ENCODE peak calls at places on chromosomes 7 and 10, in seven cellular contexts. D, S, H, C, R, W and P are unnamed samples.

GRCh38 chr10:92688927-92689662 is 660 bp upstream of the HHEX start:
- DNase-seq in D (peak; percentile 63), S (peak; percentile 20), H (peak; percentile 45), C (no peak), R (peak; percentile 70), W (no peak), P (peak; percentile 34)

GRCh38 chr7:12162420-12163113 is 48.5 kb upstream of the TMEM106B start:
- DNase-seq in D (no peak), S (peak; percentile 90), H (peak; percentile 8), C (no peak), R (no peak), W (no peak), P (no peak)

GRCh38 chr7:30382607-30383006 is 96.0 kb downstream of the NOD1 start:
- DNase-seq in D (no peak), S (no peak), H (no peak), C (no peak), R (no peak), W (no peak), P (no peak)

GRCh38 chr7:130409722-130410072 is 29.4 kb downstream of the CPA1 start:
- DNase-seq in D (no peak), S (no peak), H (peak; percentile 31), C (no peak), R (no peak), W (no peak), P (no peak)

GRCh38 chr7:151459726-151460473 is 20.0 kb upstream of the CRYGN start:
- DNase-seq in D (peak; percentile 57), S (peak; percentile 92), H (peak; percentile 89), C (peak; percentile 57), R (peak; percentile 75), W (no peak), P (peak; percentile 91)

GRCh38 chr10:113004219-113004618 is 54.2 kb downstream of the TCF7L2 start:
- DNase-seq in D (no peak), S (no peak), H (no peak), C (no peak), R (no peak), W (no peak), P (no peak)

GRCh38 chr10:70835895-70836294 is 20.1 kb downstream of the SGPL1 start:
- DNase-seq in D (no peak), S (no peak), H (peak; percentile 75), C (no peak), R (no peak), W (no peak), P (no peak)

GRCh38 chr10:46294641-46295230 is 7.9 kb downstream of the ANTXRL start:
- DNase-seq in D (no peak), S (no peak), H (no peak), C (no peak), R (no peak), W (no peak), P (no peak)

GRCh38 chr7:104980969-104981670 is 32.9 kb upstream of the KMT2E start:
- DNase-seq in D (peak; percentile 77), S (peak; percentile 79), H (peak; percentile 84), C (peak; percentile 54), R (peak; percentile 86), W (peak; percentile 79), P (peak; percentile 81)

GRCh38 chr7:1558841-1559625 is 3.0 kb upstream of the TMEM184A start:
- DNase-seq in D (no peak), S (peak; percentile 66), H (no peak), C (no peak), R (no peak), W (no peak), P (no peak)

GRCh38 chr10:69800109-69800508 is 1.6 kb upstream of the COL13A1 start:
- DNase-seq in D (peak; percentile 84), S (peak; percentile 93), H (peak; percentile 77), C (peak; percentile 67), R (peak; percentile 93), W (peak; percentile 11), P (peak; percentile 89)

GRCh38 chr10:77418211-77418640 is 219.4 kb downstream of the KCNMA1 start:
- DNase-seq in D (no peak), S (no peak), H (no peak), C (no peak), R (no peak), W (no peak), P (no peak)

GRCh38 chr7:105218215-105218614 is 170.5 kb downstream of the SRPK2 start:
- DNase-seq in D (no peak), S (peak; percentile 87), H (peak; percentile 12), C (peak; percentile 50), R (no peak), W (no peak), P (peak; percentile 17)

GRCh38 chr7:53811555-53812079 is 730.6 kb upstream of the VSTM2A start:
- DNase-seq in D (no peak), S (peak; percentile 50), H (no peak), C (no peak), R (no peak), W (no peak), P (no peak)

GRCh38 chr7:46747869-46748576 is 827.0 kb upstream of the IGFBP3 start:
- DNase-seq in D (no peak), S (no peak), H (no peak), C (no peak), R (no peak), W (no peak), P (no peak)

DNA sequence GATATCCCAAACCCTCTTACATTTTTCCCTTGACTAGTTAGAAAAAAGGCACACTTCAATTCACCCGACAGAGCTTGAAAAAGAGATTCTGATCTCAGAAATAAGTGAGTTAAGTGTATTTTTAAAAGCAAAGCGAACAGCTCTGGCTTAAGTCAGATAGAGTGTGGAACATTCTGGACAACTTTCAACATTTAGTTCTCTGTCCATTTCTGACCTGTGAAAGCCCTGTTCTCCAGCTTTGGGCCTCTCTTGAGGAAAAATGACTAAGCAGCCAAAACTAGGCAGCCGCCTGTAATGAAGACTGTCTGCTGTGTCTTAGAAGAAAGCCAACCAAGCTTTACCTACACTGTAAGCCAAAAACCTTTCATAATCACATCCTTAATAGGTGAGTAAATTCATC is 50.5 kb downstream of the CDK6 start:
- DNase-seq in D (no peak), S (no peak), H (peak; percentile 85), C (no peak), R (no peak), W (no peak), P (peak; percentile 34)
- H3K4me3 ChIP-seq in D (no peak overlapping the region), S (no peak overlapping the region), H (peak overlapping the region; percentile 17), C (no peak overlapping the region), R (no peak overlapping the region), W (no peak overlapping the region), P (no peak overlapping the region)

DNA sequence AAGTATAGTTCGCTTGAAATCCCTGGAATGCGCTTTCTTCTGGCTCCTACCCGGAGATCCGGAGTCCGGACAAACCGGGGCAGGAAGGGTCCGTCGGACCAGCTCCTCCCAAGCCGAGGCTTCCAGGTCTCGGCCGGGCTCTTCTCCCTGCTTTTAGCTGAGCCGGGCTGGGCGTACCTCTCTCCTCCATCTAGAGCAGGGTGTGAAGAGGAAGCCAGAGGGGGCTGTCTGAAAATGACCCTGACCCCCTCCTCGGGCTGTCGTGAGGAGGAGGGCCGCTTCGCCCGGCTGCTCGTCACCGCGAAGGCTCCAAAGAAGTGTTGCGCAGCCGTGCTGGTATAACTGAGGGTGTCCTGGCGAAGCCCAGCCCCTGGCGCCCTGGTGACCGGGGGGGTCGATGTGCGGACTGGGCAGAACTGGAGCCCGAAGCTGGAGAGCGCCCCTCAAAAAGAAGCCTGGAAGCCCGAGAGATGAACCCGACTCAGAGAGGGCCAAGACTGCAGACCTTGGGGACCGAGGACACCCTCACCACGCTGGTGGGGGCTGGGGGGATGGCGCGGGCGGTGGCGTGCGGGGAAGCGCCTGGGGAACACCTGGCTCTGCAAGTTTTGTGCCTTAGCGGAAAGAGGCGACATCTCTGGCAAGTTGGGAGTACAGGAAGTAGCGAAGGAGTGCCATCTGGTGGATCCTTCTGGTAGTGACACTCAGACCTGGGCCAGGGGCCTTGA is 5.7 kb downstream of the KAZALD1 start:
- DNase-seq in D (peak; percentile 88), S (peak; percentile 87), H (peak; percentile 86), C (peak; percentile 91), R (peak; percentile 92), W (peak; percentile 89), P (peak; percentile 91)
- TF ChIP-seq EZH2 in D (peak; percentile 87), S (no peak), H (no peak), C (no peak), R (peak; percentile 50), W (no peak), P (no peak)

GRCh38 chr7:66050337-66050957 is 25.2 kb upstream of the ASL start:
- DNase-seq in D (no peak), S (no peak), H (no peak), C (no peak), R (no peak), W (no peak), P (no peak)

GRCh38 chr7:66050990-66051424 is 24.6 kb upstream of the ASL start:
- DNase-seq in D (no peak), S (peak; percentile 75), H (peak; percentile 98), C (no peak), R (no peak), W (no peak), P (peak; percentile 74)

GRCh38 chr7:66052447-66052846 is 23.2 kb upstream of the ASL start:
- DNase-seq in D (no peak), S (no peak), H (no peak), C (no peak), R (no peak), W (no peak), P (no peak)

GRCh38 chr7:66043681-66044497 is 31.7 kb upstream of the ASL start:
- DNase-seq in D (peak; percentile 73), S (peak; percentile 56), H (peak; percentile 73), C (no peak), R (peak; percentile 83), W (no peak), P (peak; percentile 69)

DNA sequence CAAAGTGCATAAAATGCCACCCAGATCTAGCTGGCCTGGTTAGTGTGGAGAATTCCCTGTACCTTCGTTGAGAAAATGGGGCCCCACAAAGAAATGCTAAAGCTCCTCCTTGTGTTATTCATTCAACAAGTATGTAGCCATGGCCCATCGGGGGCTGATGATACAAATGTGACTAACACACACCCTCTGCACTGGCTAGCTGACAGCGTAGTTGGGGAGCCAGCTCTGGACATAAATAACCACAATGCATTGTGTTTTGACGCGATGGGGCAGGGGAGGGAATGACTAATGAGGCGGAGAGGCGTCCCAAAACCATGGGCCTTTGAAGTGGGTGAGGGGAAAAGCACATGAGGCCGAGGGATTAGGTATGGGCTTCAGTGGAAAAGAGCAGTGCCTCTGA is 28.2 kb upstream of the ASL start:
- DNase-seq in D (no peak), S (peak; percentile 93), H (peak; percentile 93), C (peak; percentile 60), R (no peak), W (no peak), P (peak; percentile 6)
- TF ChIP-seq EZH2phosphoT487 in D (no peak), S (no peak), H (no peak), C (no peak), R (no peak), W (no peak), P (no peak)

GRCh38 chr10:32949221-32949678 is 8.8 kb downstream of the ITGB1 start:
- DNase-seq in D (no peak), S (no peak), H (peak; percentile 54), C (no peak), R (no peak), W (peak; percentile 40), P (no peak)

GRCh38 chr10:32952094-32952493 is 5.9 kb downstream of the ITGB1 start:
- DNase-seq in D (no peak), S (no peak), H (no peak), C (no peak), R (no peak), W (no peak), P (no peak)

GRCh38 chr10:32952541-32953276 is 5.3 kb downstream of the ITGB1 start:
- DNase-seq in D (no peak), S (no peak), H (no peak), C (no peak), R (no peak), W (no peak), P (no peak)

GRCh38 chr10:32950457-32951109 is 7.4 kb downstream of the ITGB1 start:
- DNase-seq in D (peak; percentile 50), S (peak; percentile 72), H (no peak), C (no peak), R (no peak), W (no peak), P (no peak)

GRCh38 chr10:32951111-32951510 is 6.9 kb downstream of the ITGB1 start:
- DNase-seq in D (no peak), S (no peak), H (no peak), C (no peak), R (no peak), W (no peak), P (no peak)
- H3K4me3 ChIP-seq in D (peak overlapping the region; percentile 47), S (peak overlapping the region; percentile 43), H (peak overlapping the region; percentile 84), C (no peak overlapping the region), R (peak overlapping the region; percentile 49), W (no peak overlapping the region), P (no peak overlapping the region)